ENCODE peak calls at places on chromosomes 6 and 20, in seven cellular contexts. O, G, K, P, H, R and C are unnamed samples. For H3K4me1, the result is how much of the 10 kb centered on the place peaks cover.

GRCh38 chr6:30730611-30731435 is 10.7 kb downstream of the TUBB start:
- DNase-seq in O (peak), G (peak), K (peak), P (peak), H (no peak), R (peak), C (peak)

GRCh38 chr6:151387581-151387980 is 3.8 kb downstream of the ZBTB2 start:
- DNase-seq in O (no peak), G (no peak), K (peak), P (no peak), H (no peak), R (no peak), C (no peak)

GRCh38 chr20:24579475-24579874 is 110.0 kb downstream of the SYNDIG1 start:
- DNase-seq in O (no peak), G (no peak), K (no peak), P (no peak), H (no peak), R (no peak), C (no peak)

GRCh38 chr6:1503811-1504210 is 105.9 kb upstream of the FOXC1 start:
- DNase-seq in O (no peak), G (no peak), K (no peak), P (no peak), H (no peak), R (no peak), C (no peak)

GRCh38 chr20:47281376-47281775 is 75.1 kb downstream of the ZMYND8 start:
- DNase-seq in O (no peak), G (no peak), K (no peak), P (no peak), H (no peak), R (no peak), C (no peak)

GRCh38 chr6:38508894-38509293 is 130.8 kb downstream of the BTBD9 start:
- DNase-seq in O (no peak), G (no peak), K (peak), P (peak), H (no peak), R (peak), C (no peak)

GRCh38 chr20:60931691-60932090 is 320.4 kb upstream of the CDH4 start:
- DNase-seq in O (no peak), G (no peak), K (no peak), P (no peak), H (no peak), R (no peak), C (no peak)

GRCh38 chr20:4552075-4552474 is 169.6 kb upstream of the PRND start:
- DNase-seq in O (no peak), G (no peak), K (no peak), P (no peak), H (no peak), R (no peak), C (no peak)

GRCh38 chr6:169990095-169991030 is 238.9 kb downstream of the ERMARD start:
- DNase-seq in O (peak), G (peak), K (no peak), P (no peak), H (no peak), R (no peak), C (no peak)

GRCh38 chr6:53943410-53943809 is 148.6 kb downstream of the LRRC1 start:
- DNase-seq in O (no peak), G (no peak), K (no peak), P (no peak), H (peak), R (no peak), C (no peak)

GRCh38 chr6:139708342-139709199 is 334.1 kb upstream of the CITED2 start:
- DNase-seq in O (no peak), G (no peak), K (peak), P (peak), H (no peak), R (peak), C (no peak)

GRCh38 chr6:140083375-140083774 is 708.9 kb upstream of the CITED2 start:
- DNase-seq in O (no peak), G (no peak), K (no peak), P (no peak), H (no peak), R (no peak), C (no peak)

GRCh38 chr6:137218473-137218916 is 690 bp downstream of the IFNGR1 start:
- DNase-seq in O (no peak), G (peak), K (peak), P (peak), H (no peak), R (no peak), C (no peak)

GRCh38 chr20:6034134-6034969 is 19.5 kb downstream of the LRRN4 start:
- DNase-seq in O (no peak), G (no peak), K (no peak), P (no peak), H (no peak), R (no peak), C (no peak)

GRCh38 chr6:158914923-158915322 is 85.1 kb downstream of the RSPH3 start:
- DNase-seq in O (no peak), G (no peak), K (no peak), P (no peak), H (no peak), R (no peak), C (no peak)

GRCh38 chr20:7022597-7022996 is 255.1 kb downstream of the BMP2 start:
- DNase-seq in O (no peak), G (no peak), K (no peak), P (no peak), H (no peak), R (no peak), C (no peak)

GRCh38 chr6:30926644-30927043 is 5.3 kb downstream of the SFTA2 start:
- DNase-seq in O (no peak), G (no peak), K (peak), P (peak), H (no peak), R (peak), C (no peak)

GRCh38 chr6:27248783-27249182 is 1.3 kb downstream of the PRSS16 start:
- DNase-seq in O (no peak), G (no peak), K (no peak), P (no peak), H (no peak), R (no peak), C (no peak)

GRCh38 chr6:25958700-25959162 is 3.9 kb upstream of the TRIM38 start:
- DNase-seq in O (no peak), G (no peak), K (no peak), P (no peak), H (no peak), R (no peak), C (no peak)

GRCh38 chr20:10511166-10511506 is 76.0 kb downstream of the SLX4IP start:
- DNase-seq in O (no peak), G (no peak), K (no peak), P (no peak), H (no peak), R (no peak), C (no peak)

GRCh38 chr6:19465240-19465639 is 371.9 kb upstream of the ID4 start:
- DNase-seq in O (no peak), G (no peak), K (no peak), P (no peak), H (no peak), R (no peak), C (no peak)

GRCh38 chr20:36173451-36173933 is 19.0 kb downstream of the EPB41L1 start:
- DNase-seq in O (no peak), G (no peak), K (no peak), P (no peak), H (no peak), R (no peak), C (no peak)

GRCh38 chr6:7169296-7169721 is 61.5 kb downstream of the RREB1 start:
- DNase-seq in O (peak), G (peak), K (peak), P (no peak), H (peak), R (no peak), C (peak)

GRCh38 chr20:2394411-2395055 is 13.8 kb downstream of the TGM6 start:
- DNase-seq in O (peak), G (no peak), K (no peak), P (no peak), H (no peak), R (no peak), C (no peak)

GRCh38 chr20:10857362-10858070 is 183.7 kb upstream of the JAG1 start:
- DNase-seq in O (no peak), G (no peak), K (peak), P (no peak), H (no peak), R (peak), C (no peak)

GRCh38 chr6:50591135-50591534 is 122.2 kb upstream of the TFAP2D start:
- DNase-seq in O (no peak), G (no peak), K (no peak), P (no peak), H (no peak), R (no peak), C (no peak)

GRCh38 chr6:136582702-136583471 is 32.7 kb upstream of the MAP7 start:
- DNase-seq in O (no peak), G (no peak), K (peak), P (no peak), H (no peak), R (peak), C (no peak)

GRCh38 chr6:137370871-137371633 is 123.1 kb downstream of the OLIG3 start:
- DNase-seq in O (no peak), G (no peak), K (no peak), P (no peak), H (no peak), R (peak), C (no peak)

GRCh38 chr6:170150590-170150945 is 140.3 kb downstream of the DLL1 start:
- DNase-seq in O (no peak), G (no peak), K (no peak), P (no peak), H (no peak), R (no peak), C (peak)

GRCh38 chr6:47452899-47453298 is 24.7 kb upstream of the CD2AP start:
- DNase-seq in O (no peak), G (no peak), K (no peak), P (no peak), H (no peak), R (no peak), C (no peak)

GRCh38 chr6:72968704-72969103 is 256.6 kb downstream of the KHDC1L start:
- DNase-seq in O (no peak), G (no peak), K (peak), P (no peak), H (no peak), R (peak), C (no peak)

GRCh38 chr20:37904008-37904675 is 1.2 kb downstream of the VSTM2L start:
- DNase-seq in O (no peak), G (no peak), K (no peak), P (no peak), H (no peak), R (no peak), C (no peak)

GRCh38 chr6:158539363-158539762 is 20.5 kb upstream of the TMEM181 start:
- DNase-seq in O (no peak), G (no peak), K (no peak), P (no peak), H (no peak), R (no peak), C (no peak)

GRCh38 chr20:50207026-50207425 is 16.4 kb downstream of the CEBPB start:
- DNase-seq in O (no peak), G (no peak), K (no peak), P (no peak), H (no peak), R (no peak), C (no peak)

GRCh38 chr6:41039060-41039998 is at the start of gene UNC5CL:
- DNase-seq in O (no peak), G (no peak), K (peak), P (peak), H (no peak), R (peak), C (no peak)
- H3K4me3 ChIP-seq in O (no peak), G (no peak), K (no peak), P (no peak), H (no peak), R (peak), C (no peak)

DNA sequence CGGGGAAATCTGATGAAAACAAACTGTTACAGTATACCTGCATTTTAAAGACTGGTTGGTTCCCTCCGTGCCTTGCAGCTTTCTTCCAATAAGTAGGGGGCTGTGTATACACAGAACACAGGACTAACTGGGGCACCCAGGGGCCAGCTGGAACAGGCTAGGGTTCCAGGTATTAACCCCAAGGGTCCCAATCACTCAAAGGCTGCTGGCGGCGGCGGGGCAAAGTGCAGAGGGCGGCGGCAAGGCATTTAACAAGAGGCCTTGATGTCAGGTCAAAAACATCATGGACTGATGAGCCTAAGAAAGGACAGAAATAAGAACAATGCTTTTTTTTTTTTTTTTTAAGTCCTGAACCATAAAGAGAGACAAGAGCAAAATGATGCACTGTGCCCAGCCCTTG is 2.5 kb downstream of the PMEPA1 start:
- DNase-seq in O (no peak), G (no peak), K (no peak), P (no peak), H (no peak), R (no peak), C (no peak)
- H3K4me1 ChIP-seq in O (half or more), G (under half), K (under half), P (half or more), H (under half), R (half or more), C (half or more)

GRCh38 chr20:22901921-22902320 is 133.2 kb upstream of the SSTR4 start:
- DNase-seq in O (no peak), G (no peak), K (no peak), P (no peak), H (no peak), R (no peak), C (no peak)

GRCh38 chr20:22905667-22906066 is 129.4 kb upstream of the SSTR4 start:
- DNase-seq in O (no peak), G (peak), K (peak), P (no peak), H (peak), R (no peak), C (peak)

GRCh38 chr20:22908437-22908836 is 126.7 kb upstream of the SSTR4 start:
- DNase-seq in O (no peak), G (no peak), K (no peak), P (no peak), H (no peak), R (no peak), C (no peak)

GRCh38 chr20:22904411-22904810 is 130.7 kb upstream of the SSTR4 start:
- DNase-seq in O (no peak), G (no peak), K (peak), P (no peak), H (no peak), R (no peak), C (no peak)

DNA sequence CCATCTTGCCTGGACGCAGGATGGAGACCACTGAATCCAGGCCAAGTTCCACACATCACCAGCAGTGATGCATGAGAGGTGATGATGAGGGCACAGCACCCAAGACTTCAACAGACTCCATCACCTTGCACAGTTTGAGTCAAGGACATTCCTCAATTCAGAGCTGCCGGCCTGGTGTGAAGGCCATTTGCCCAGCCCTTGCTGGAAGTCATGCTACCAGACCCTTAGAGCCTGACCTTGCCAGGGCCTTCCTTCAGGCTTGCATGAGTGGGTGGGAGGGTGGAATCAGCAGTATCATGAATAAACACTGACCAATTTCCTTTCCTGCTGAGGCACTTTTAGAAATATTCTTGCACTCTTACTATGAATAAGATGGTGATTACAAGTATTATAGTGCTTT is 130.2 kb upstream of the SSTR4 start:
- DNase-seq in O (no peak), G (no peak), K (peak), P (no peak), H (no peak), R (no peak), C (no peak)
- H3K4me3 ChIP-seq in O (no peak), G (no peak), K (peak), P (no peak), H (no peak), R (no peak), C (no peak)

DNA sequence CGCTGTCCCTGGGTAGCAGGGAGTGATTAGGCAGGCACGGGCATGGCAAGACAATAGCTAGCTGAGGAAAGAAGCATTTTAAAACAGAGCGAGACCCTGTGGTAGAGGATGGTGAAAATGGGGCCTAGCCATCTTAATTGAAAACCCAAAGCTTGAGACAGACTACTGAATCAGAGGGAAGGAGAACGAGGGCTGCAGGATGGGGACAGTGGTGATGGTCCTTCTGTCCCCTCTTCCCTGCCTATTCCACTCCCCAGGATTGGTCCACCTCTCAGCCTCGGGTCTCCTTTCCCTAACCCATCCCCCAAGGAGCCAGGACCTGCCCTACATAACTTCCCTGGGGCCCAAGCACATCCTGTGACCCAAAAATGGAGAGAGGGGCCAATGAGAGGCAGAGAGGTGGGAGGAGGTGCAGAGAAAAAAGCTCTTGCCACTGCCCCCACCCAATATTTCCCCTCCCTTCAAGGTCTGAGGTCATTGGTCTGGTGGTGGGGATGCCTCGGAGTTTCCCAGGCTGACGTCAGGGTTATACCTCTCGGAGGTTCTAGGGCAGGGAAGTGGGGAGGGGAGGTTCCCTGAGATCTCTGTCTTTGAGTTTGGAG is 884 bp upstream of the CUTA start:
- DNase-seq in O (no peak), G (no peak), K (no peak), P (no peak), H (no peak), R (no peak), C (no peak)
- H3K4me1 ChIP-seq in O (half or more), G (under half), K (under half), P (under half), H (under half), R (under half), C (half or more)

GRCh38 chr6:111841822-111842221 is 31.4 kb downstream of the FYN start:
- DNase-seq in O (no peak), G (no peak), K (no peak), P (no peak), H (no peak), R (no peak), C (no peak)

GRCh38 chr6:111840821-111841220 is 32.4 kb downstream of the FYN start:
- DNase-seq in O (no peak), G (no peak), K (no peak), P (no peak), H (no peak), R (no peak), C (no peak)

GRCh38 chr6:111843347-111844147 is 29.7 kb downstream of the FYN start:
- DNase-seq in O (no peak), G (no peak), K (no peak), P (no peak), H (no peak), R (no peak), C (no peak)

GRCh38 chr6:111842891-111843290 is 30.4 kb downstream of the FYN start:
- DNase-seq in O (no peak), G (no peak), K (no peak), P (no peak), H (no peak), R (no peak), C (no peak)

DNA sequence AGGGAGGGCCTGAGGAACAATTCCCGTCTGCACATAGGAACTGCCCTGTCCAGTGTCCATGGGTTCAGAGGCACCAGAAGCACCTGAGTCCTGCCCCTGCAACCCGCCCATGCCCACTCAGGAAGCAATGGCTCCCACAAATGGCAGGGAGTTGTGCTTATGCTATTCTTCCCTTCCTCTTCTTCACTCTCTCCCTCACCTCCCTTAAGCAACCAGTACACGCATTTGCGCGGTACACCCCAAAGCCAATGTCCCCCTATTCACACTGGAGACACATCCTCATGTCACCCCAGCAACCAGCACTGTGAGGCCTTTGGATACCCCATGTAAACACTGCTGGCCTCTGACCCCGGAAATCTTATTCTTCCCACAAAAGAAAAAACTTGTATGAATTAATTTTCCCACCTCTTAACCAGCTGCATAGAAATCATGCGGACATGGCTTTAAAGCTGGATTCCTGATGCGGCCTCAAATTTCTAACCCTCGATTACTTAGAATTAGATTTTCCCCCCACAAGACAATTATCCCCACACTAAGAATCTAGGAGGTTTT is 30.9 kb downstream of the FYN start:
- DNase-seq in O (no peak), G (no peak), K (no peak), P (no peak), H (no peak), R (no peak), C (no peak)
- H3K4me3 ChIP-seq in O (no peak), G (no peak), K (no peak), P (no peak), H (no peak), R (no peak), C (no peak)

GRCh38 chr6:144347447-144347758 is 62.3 kb downstream of the UTRN start:
- DNase-seq in O (no peak), G (no peak), K (no peak), P (no peak), H (no peak), R (no peak), C (no peak)
- H3K4me1 ChIP-seq in O (half or more), G (under half), K (under half), P (under half), H (under half), R (half or more), C (half or more)

GRCh38 chr20:44582321-44583025 is at the start of gene PKIG:
- DNase-seq in O (no peak), G (peak), K (peak), P (no peak), H (no peak), R (no peak), C (no peak)

GRCh38 chr20:44584103-44584690 is 1.8 kb downstream of the PKIG start:
- DNase-seq in O (no peak), G (no peak), K (no peak), P (no peak), H (no peak), R (no peak), C (no peak)

GRCh38 chr20:44581515-44581914 is 864 bp upstream of the PKIG start:
- DNase-seq in O (no peak), G (no peak), K (no peak), P (no peak), H (no peak), R (no peak), C (no peak)

GRCh38 chr20:44585042-44585968 is 2.9 kb downstream of the PKIG start:
- DNase-seq in O (no peak), G (no peak), K (no peak), P (no peak), H (no peak), R (no peak), C (no peak)

GRCh38 chr20:44583179-44583578 is 800 bp downstream of the PKIG start:
- DNase-seq in O (no peak), G (no peak), K (peak), P (no peak), H (no peak), R (no peak), C (no peak)
- H3K4me3 ChIP-seq in O (peak), G (peak), K (peak), P (no peak), H (peak), R (no peak), C (peak)